ENCODE peak calls at places on chromosomes 6 and 20, in six cellular contexts. J is GM13977; Y is renal cortical epithelial cell; L is neural crest cell; G is stimulated activated CD4-positive, alpha-beta T cell treated with anti-CD3 and anti-CD28 coated beads, Interleukin-1b, Interleukin-23, amount 100 ng/mL, for 24 hours; I is GDM1. A is an unnamed sample.

GRCh38 chr20:25274891-25275812 is 27.3 kb downstream of the PYGB start:
- DNase-seq in J (no peak), G (no peak), I (no peak), Y (no peak), L (no peak), A (no peak)

GRCh38 chr20:10798811-10799210 is 125.0 kb upstream of the JAG1 start:
- DNase-seq in Y (peak), J (no peak), L (no peak), I (no peak), G (no peak), A (no peak)

GRCh38 chr6:35920793-35921732 is at the start of gene SRPK1:
- DNase-seq in L (peak), Y (peak), G (peak), I (peak), J (peak), A (peak)

GRCh38 chr6:52522655-52523054 is 54.2 kb downstream of the TRAM2 start:
- DNase-seq in Y (no peak), L (no peak), I (no peak), G (no peak), J (no peak), A (no peak)

GRCh38 chr6:151325075-151326050 is 66.0 kb downstream of the ZBTB2 start:
- DNase-seq in I (no peak), J (no peak), G (no peak), L (peak), Y (peak), A (no peak)

GRCh38 chr6:111591370-111591900 is 14.2 kb downstream of the TRAF3IP2 start:
- DNase-seq in G (no peak), I (no peak), Y (peak), L (no peak), J (no peak), A (no peak)

GRCh38 chr20:39468703-39469102 is 506.6 kb downstream of the DHX35 start:
- DNase-seq in J (no peak), Y (no peak), I (no peak), L (no peak), G (no peak), A (no peak)

GRCh38 chr6:114827135-114827534 is 484.3 kb upstream of the HS3ST5 start:
- DNase-seq in Y (no peak), L (no peak), J (no peak), I (no peak), G (no peak), A (no peak)

GRCh38 chr6:26332408-26332807 is 32.6 kb upstream of the BTN3A2 start:
- DNase-seq in Y (no peak), G (no peak), I (no peak), L (no peak), J (no peak), A (no peak)

GRCh38 chr6:134826889-134827737 is 122.8 kb downstream of the ALDH8A1 start:
- DNase-seq in Y (peak), L (no peak), G (no peak), I (no peak), J (no peak), A (no peak)

GRCh38 chr6:166618866-166619761 is 7.9 kb downstream of the RPS6KA2 start:
- DNase-seq in I (no peak), J (no peak), G (no peak), L (no peak), Y (peak), A (no peak)

GRCh38 chr6:56255370-56255769 is 8.0 kb upstream of the COL21A1 start:
- DNase-seq in G (no peak), I (no peak), J (no peak), Y (peak), L (no peak), A (no peak)

GRCh38 chr6:63066053-63066704 is 145.1 kb upstream of the FKBP1C start:
- DNase-seq in Y (peak), J (peak), G (no peak), I (no peak), L (no peak), A (peak)

GRCh38 chr6:87822011-87822410 is 120.0 kb upstream of the AKIRIN2 start:
- DNase-seq in G (no peak), J (no peak), I (no peak), Y (no peak), L (no peak), A (no peak)

GRCh38 chr20:64232794-64233193 is 22.8 kb upstream of the PCMTD2 start:
- DNase-seq in L (no peak), I (no peak), Y (no peak), J (no peak), G (no peak), A (no peak)

GRCh38 chr6:99602519-99603420 is 3.9 kb upstream of the PRDM13 start:
- DNase-seq in G (no peak), Y (no peak), J (no peak), I (no peak), L (no peak), A (no peak)

GRCh38 chr20:59816146-59816743 is 117.2 kb downstream of the SYCP2 start:
- DNase-seq in L (no peak), G (no peak), Y (no peak), J (no peak), I (no peak), A (no peak)

GRCh38 chr20:62768815-62769287 is 27.4 kb upstream of the MRGBP start:
- DNase-seq in I (no peak), J (no peak), G (no peak), Y (no peak), L (no peak), A (no peak)

GRCh38 chr20:4626228-4626627 is 95.5 kb upstream of the PRND start:
- DNase-seq in Y (no peak), I (no peak), G (no peak), J (no peak), L (no peak), A (no peak)

GRCh38 chr6:105810105-105810921 is 275.8 kb upstream of the PRDM1 start:
- DNase-seq in G (peak), L (no peak), J (no peak), Y (peak), I (peak), A (peak)

GRCh38 chr20:40414843-40415615 is 274.0 kb downstream of the MAFB start:
- DNase-seq in Y (peak), J (no peak), G (no peak), I (no peak), L (no peak), A (no peak)

GRCh38 chr20:58693226-58694006 is 816 bp downstream of the NPEPL1 start:
- DNase-seq in Y (no peak), G (no peak), I (no peak), J (no peak), L (no peak), A (no peak)

GRCh38 chr6:50959081-50959641 is 140.5 kb downstream of the TFAP2B start:
- DNase-seq in L (no peak), G (no peak), J (no peak), Y (no peak), I (no peak), A (no peak)

GRCh38 chr6:158622545-158623190 is 21.9 kb downstream of the DYNLT1 start:
- DNase-seq in I (no peak), J (peak), G (no peak), L (no peak), Y (no peak), A (no peak)

GRCh38 chr20:43781215-43781614 is 54.4 kb upstream of the GTSF1L start:
- DNase-seq in L (no peak), J (no peak), I (no peak), Y (no peak), G (no peak), A (no peak)

GRCh38 chr6:19297880-19298279 is 539.3 kb upstream of the ID4 start:
- DNase-seq in J (no peak), G (no peak), I (no peak), L (no peak), Y (no peak), A (no peak)

GRCh38 chr6:35181933-35182612 is 31.7 kb upstream of the SCUBE3 start:
- DNase-seq in J (no peak), L (no peak), G (no peak), Y (peak), I (no peak), A (no peak)

GRCh38 chr6:33295621-33296369 is 2.9 kb downstream of the RGL2 start:
- DNase-seq in L (no peak), Y (no peak), G (no peak), J (no peak), I (no peak), A (no peak)

GRCh38 chr20:24672181-24672880 is 202.9 kb downstream of the SYNDIG1 start:
- DNase-seq in J (no peak), I (no peak), L (no peak), G (no peak), Y (no peak), A (no peak)

GRCh38 chr6:12767016-12767415 is 50.4 kb downstream of the PHACTR1 start:
- DNase-seq in G (no peak), L (no peak), I (no peak), J (no peak), Y (peak), A (no peak)

GRCh38 chr20:19275630-19276071 is 63.2 kb downstream of the SLC24A3 start:
- DNase-seq in L (no peak), I (no peak), J (no peak), G (no peak), Y (no peak), A (no peak)

GRCh38 chr6:129317931-129318820 is 391.8 kb downstream of the ARHGAP18 start:
- DNase-seq in Y (peak), G (no peak), J (no peak), L (no peak), I (no peak), A (no peak)

GRCh38 chr6:72811971-72812421 is 190.1 kb downstream of the KCNQ5 start:
- DNase-seq in J (no peak), Y (peak), G (no peak), I (no peak), L (no peak), A (no peak)